ENCODE peak calls at places on chromosomes 1 and 21, in nine cellular contexts. K, H, F, Y, I, U, B, R and S are unnamed samples.

GRCh38 chr1:230752407-230752806 is 5.2 kb downstream of the CAPN9 start:
- DNase-seq in K (no peak), H (no peak), F (no peak), Y (peak), I (peak), U (no peak), B (peak), R (no peak), S (no peak)

GRCh38 chr1:203326830-203327683 is 21.7 kb downstream of the BTG2 start:
- DNase-seq in K (peak), H (peak), F (peak), Y (peak), I (peak), U (peak), B (peak), R (no peak), S (peak)

GRCh38 chr1:233959971-233960710 is 55.7 kb downstream of the SLC35F3 start:
- DNase-seq in K (no peak), H (no peak), F (no peak), Y (no peak), I (no peak), U (no peak), B (no peak), R (no peak), S (no peak)

GRCh38 chr1:226424228-226425003 is 16.5 kb upstream of the PARP1 start:
- DNase-seq in K (peak), H (peak), F (no peak), Y (no peak), I (no peak), U (peak), B (no peak), R (no peak), S (peak)

GRCh38 chr1:45266151-45266801 is 59.9 kb upstream of the ZSWIM5 start:
- DNase-seq in K (peak), H (peak), F (peak), Y (no peak), I (peak), U (no peak), B (no peak), R (no peak), S (peak)

GRCh38 chr1:160399544-160400283 is 650 bp upstream of the VANGL2 start:
- DNase-seq in K (no peak), H (no peak), F (no peak), Y (no peak), I (no peak), U (peak), B (no peak), R (no peak), S (no peak)

GRCh38 chr1:88608139-88608943 is 75.7 kb upstream of the PKN2 start:
- DNase-seq in K (peak), H (peak), F (no peak), Y (no peak), I (no peak), U (peak), B (no peak), R (no peak), S (peak)

GRCh38 chr1:206469411-206469932 is 804 bp upstream of the IKBKE start:
- DNase-seq in K (no peak), H (no peak), F (no peak), Y (no peak), I (no peak), U (peak), B (no peak), R (no peak), S (no peak)

GRCh38 chr1:80594013-80594412 is 1206.7 kb upstream of the ADGRL2 start:
- DNase-seq in K (no peak), H (no peak), F (no peak), Y (peak), I (no peak), U (no peak), B (no peak), R (no peak), S (no peak)

GRCh38 chr1:167617100-167617949 is 12.7 kb upstream of the RCSD1 start:
- DNase-seq in K (peak), H (peak), F (peak), Y (no peak), I (peak), U (peak), B (no peak), R (no peak), S (peak)

GRCh38 chr1:14996133-14997050 is 157.2 kb upstream of the TMEM51 start:
- DNase-seq in K (peak), H (peak), F (no peak), Y (peak), I (no peak), U (no peak), B (no peak), R (peak), S (peak)

GRCh38 chr1:203512830-203513578 is 19.1 kb downstream of the OPTC start:
- DNase-seq in K (peak), H (peak), F (no peak), Y (peak), I (no peak), U (no peak), B (no peak), R (peak), S (peak)

GRCh38 chr1:96579639-96580038 is 141.9 kb upstream of the PTBP2 start:
- DNase-seq in K (no peak), H (peak), F (no peak), Y (no peak), I (no peak), U (no peak), B (no peak), R (no peak), S (peak)

GRCh38 chr1:31102501-31102950 is 37.0 kb upstream of the PUM1 start:
- DNase-seq in K (peak), H (peak), F (peak), Y (peak), I (no peak), U (no peak), B (no peak), R (peak), S (peak)

GRCh38 chr1:218659911-218660677 is 315.0 kb downstream of the TGFB2 start:
- DNase-seq in K (peak), H (no peak), F (no peak), Y (no peak), I (no peak), U (no peak), B (no peak), R (no peak), S (peak)

GRCh38 chr1:157961805-157962762 is 31.4 kb upstream of the KIRREL1 start:
- DNase-seq in K (peak), H (peak), F (no peak), Y (no peak), I (no peak), U (peak), B (no peak), R (no peak), S (peak)

GRCh38 chr1:197922070-197922390 is 4.9 kb downstream of the LHX9 start:
- DNase-seq in K (no peak), H (no peak), F (no peak), Y (no peak), I (no peak), U (no peak), B (no peak), R (no peak), S (no peak)

DNA sequence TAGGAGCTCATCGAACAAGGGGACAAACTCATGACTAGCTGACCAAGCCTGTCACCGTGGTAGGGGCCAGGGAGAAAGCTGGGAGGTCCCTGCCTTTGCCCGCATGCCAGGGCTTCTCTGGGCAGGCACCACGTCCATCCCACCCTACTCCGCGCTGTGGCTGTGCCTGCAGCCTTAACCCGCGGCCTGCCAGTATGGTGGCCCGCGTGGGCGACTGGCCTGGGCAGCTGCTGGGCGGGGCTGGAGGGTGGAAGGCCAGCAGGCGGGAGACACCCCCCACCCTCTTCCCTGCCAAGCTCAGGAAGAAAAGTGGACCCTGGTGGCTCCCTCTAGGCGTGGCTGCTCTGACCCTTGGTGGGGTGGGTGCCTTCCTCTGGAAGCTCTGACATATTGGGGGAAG is 3.5 kb upstream of the SKI start:
- DNase-seq in K (no peak), H (no peak), F (no peak), Y (no peak), I (no peak), U (no peak), B (no peak), R (no peak), S (no peak)
- TF ChIP-seq CTCF in K (no peak), H (no peak), F (no peak), Y (no peak), I (no peak), U (no peak), B (no peak), R (no peak), S (no peak)

GRCh38 chr1:5513179-5513578 is 479.0 kb downstream of the NPHP4 start:
- DNase-seq in K (no peak), H (no peak), F (no peak), Y (no peak), I (no peak), U (no peak), B (no peak), R (no peak), S (no peak)
- TF ChIP-seq CTCF in K (no peak), H (no peak), F (no peak), Y (no peak), I (no peak), U (no peak), B (no peak), R (no peak), S (no peak)

DNA sequence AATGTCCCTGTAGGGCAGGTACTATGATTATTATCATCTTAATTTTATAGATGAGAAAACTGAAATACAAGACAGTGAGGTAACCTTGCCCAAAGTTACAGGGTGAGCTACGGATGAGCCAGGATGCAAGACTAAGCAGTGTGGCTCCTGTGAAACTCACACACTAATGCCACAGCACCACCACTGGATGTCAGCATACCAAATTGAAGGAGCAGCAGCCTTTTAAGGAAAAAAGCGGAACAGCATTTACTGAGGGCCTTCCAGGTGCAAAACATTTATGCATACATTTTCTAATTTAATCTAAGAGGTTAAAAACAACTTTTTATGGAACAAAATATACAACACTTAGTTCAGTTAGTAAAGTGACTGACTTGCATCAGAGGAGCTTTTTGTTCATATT is 41.7 kb downstream of the SEC16B start:
- DNase-seq in K (peak), H (peak), F (no peak), Y (no peak), I (no peak), U (no peak), B (no peak), R (no peak), S (no peak)
- TF ChIP-seq CTCF in K (peak), H (peak), F (no peak), Y (no peak), I (no peak), U (no peak), B (peak), R (peak), S (peak)

DNA sequence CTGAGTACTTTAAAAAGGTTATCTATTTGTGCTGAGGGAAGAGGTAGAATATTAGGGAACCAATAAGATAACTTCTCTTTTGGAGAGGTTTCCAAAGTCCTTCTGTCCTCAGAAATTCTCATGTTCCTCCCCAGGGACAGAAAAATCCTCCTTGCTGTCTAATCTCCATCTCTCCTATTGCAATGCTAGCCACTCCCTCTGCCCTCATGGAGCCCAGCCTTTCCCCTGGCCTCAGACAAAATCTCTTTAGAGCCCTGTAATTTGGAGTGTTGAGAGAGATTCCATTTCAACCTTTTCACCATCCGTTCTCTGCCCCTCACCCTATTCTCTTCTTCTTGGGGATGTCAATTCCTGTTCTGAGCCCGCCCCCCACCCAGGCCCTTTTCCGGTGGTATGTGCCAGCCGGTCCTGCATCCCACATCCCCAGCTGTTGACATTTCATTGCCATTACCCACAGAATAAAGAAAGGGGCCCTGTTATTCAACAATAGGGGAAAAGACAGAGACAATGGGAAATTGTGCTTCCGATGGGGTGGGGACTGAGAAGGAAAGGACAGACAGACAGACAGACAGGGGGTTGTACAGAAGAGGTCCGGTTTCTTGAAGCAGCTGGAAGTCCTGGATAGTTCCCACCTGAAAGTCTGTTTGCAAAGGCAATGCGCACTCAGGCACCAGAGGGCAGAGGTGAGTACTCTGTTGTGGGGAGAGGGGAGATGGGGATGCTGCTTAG is at the start of gene HAPLN2:
- DNase-seq in K (no peak), H (no peak), F (peak), Y (no peak), I (no peak), U (no peak), B (peak), R (no peak), S (peak)
- TF ChIP-seq CTCF in K (peak), H (peak), F (peak), Y (no peak), I (no peak), U (peak), B (peak), R (peak), S (peak)

GRCh38 chr1:35345439-35345981 is 77.0 kb downstream of the ZMYM4 start:
- DNase-seq in K (no peak), H (peak), F (no peak), Y (no peak), I (no peak), U (peak), B (peak), R (no peak), S (peak)
- TF ChIP-seq CTCF in K (no peak), H (no peak), F (no peak), Y (no peak), I (no peak), U (no peak), B (peak), R (no peak), S (no peak)

GRCh38 chr1:154999651-155000474 is 2.7 kb upstream of the ZBTB7B start:
- DNase-seq in K (no peak), H (no peak), F (peak), Y (peak), I (peak), U (peak), B (peak), R (no peak), S (no peak)

GRCh38 chr1:155001438-155001687 is 1.2 kb upstream of the ZBTB7B start:
- DNase-seq in K (no peak), H (no peak), F (no peak), Y (no peak), I (no peak), U (no peak), B (no peak), R (no peak), S (peak)

GRCh38 chr1:155000475-155000724 is 2.2 kb upstream of the ZBTB7B start:
- DNase-seq in K (no peak), H (no peak), F (peak), Y (no peak), I (no peak), U (peak), B (no peak), R (no peak), S (no peak)

GRCh38 chr1:155001688-155002474 is 721 bp upstream of the ZBTB7B start:
- DNase-seq in K (peak), H (peak), F (peak), Y (peak), I (peak), U (peak), B (peak), R (peak), S (peak)

DNA sequence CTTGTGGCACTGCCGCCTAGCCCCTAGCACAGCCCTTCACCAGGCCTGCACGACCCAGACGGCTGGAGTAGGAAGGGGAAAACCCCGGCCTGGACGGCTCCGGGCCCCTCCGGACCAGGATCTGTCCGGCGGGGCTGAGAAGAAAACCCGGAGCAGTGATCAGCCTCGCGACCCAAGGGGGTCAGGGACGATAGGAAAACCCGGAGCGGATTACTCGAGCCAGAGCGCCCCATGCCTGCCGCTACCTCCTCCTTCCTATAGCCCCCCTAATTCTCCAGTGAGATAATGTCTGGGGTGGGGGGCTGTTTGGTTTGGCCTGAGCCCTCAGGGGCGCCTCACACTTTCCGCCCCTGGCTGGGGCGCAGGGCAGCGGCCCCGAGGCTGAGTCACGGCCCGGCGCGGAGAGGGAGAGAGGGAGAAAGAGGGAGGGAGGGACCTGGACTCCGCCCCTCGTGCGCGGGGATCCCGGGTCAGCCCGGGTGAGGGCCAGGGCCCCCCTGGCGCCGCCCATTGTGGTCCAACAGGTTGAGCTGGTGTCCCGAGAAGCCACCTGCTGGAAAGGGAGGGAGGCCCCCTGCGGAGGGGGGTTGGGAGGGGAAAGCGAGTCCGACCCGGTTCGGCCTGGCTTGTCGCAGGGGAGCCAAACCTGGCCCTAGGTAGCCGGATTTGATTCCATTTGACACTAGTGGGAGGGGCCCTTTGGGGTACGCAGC is 1.7 kb upstream of the ZBTB7B start:
- DNase-seq in K (peak), H (peak), F (peak), Y (peak), I (peak), U (peak), B (peak), R (no peak), S (peak)
- TF ChIP-seq CTCF in K (no peak), H (peak), F (peak), Y (no peak), I (no peak), U (no peak), B (no peak), R (no peak), S (no peak)

GRCh38 chr21:39037807-39038405 is 145.3 kb downstream of the PSMG1 start:
- DNase-seq in K (no peak), H (peak), F (no peak), Y (no peak), I (no peak), U (no peak), B (peak), R (no peak), S (peak)
- TF ChIP-seq CTCF in K (no peak), H (no peak), F (no peak), Y (no peak), I (no peak), U (no peak), B (peak), R (peak), S (no peak)

DNA sequence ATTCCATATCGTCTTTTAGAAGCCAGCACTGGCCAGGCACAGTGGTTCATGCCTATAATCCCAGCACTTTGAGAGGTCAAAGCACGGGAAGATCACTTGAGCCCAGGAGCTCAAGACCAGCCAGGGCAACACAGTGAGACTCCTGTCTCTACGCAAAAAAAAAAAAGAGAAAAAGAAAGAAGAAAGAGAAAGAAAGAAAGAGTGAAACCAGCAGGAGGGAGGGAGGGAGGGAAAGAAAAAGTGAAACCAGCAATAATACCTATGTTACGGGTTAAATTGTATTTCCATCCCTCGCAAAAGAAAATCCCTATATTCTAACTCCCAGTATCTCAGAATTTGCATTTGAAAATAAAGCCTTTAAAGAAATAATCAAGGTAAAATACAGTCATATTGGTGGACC is 10.4 kb downstream of the COP1 start:
- DNase-seq in K (no peak), H (no peak), F (no peak), Y (no peak), I (no peak), U (no peak), B (no peak), R (no peak), S (no peak)
- TF ChIP-seq CTCF in K (no peak), H (no peak), F (no peak), Y (no peak), I (no peak), U (no peak), B (no peak), R (no peak), S (no peak)

DNA sequence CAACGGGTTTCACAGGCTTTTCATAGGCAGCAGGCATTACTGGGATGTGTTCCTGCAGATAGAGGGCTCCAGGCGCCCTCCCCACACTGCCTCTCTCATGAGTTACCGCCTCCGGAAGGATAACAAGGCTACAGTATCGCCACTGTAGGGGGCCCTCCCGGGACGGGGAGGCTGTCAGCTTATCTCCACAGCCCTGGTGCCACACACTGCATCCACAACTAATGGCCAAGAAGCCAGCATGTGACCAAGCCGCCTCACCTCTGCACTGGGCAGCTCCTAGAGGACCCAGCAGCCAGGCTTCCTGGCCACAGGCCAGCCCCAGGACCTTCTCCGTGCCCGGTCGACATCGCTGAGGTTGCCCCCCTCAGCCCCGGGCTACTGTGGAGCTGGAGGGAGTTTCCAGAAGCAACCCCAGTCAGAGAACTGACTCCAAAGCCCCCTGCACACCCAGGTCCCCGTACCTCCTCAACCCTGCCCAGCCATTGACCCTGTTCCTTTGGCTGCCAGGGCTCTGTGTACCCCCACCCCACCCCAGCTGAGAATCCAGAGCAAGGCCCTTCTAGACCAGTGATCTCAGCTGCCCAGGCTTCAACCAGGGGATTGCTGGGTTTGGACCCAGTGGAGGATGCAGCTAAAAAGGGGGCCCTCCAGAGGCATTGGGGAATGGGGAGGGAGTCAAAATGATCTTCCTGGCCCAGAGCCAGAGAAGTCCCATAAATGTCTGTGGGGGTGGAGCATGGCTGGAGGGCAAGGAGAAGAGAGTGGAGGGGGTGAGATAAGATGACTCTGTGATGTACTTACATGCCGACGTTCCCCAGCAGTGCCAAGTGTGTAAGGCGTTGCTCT is 45.0 kb downstream of the NEK2 start:
- DNase-seq in K (no peak), H (no peak), F (no peak), Y (no peak), I (no peak), U (no peak), B (peak), R (no peak), S (no peak)
- TF ChIP-seq CTCF in K (no peak), H (no peak), F (no peak), Y (no peak), I (no peak), U (no peak), B (peak), R (no peak), S (peak)